ENCODE peak calls at places on chromosomes 1 and 21, in five cellular contexts. C is AG04450, I is tibial artery, Q is nephron progenitor cell, G is mesothelial cell of epicardium. H is an unnamed sample.

GRCh38 chr1:207097871-207098324 is 6.1 kb upstream of the C4BPA start:
- DNase-seq in G (no peak), I (no peak), C (no peak), Q (no peak), H (peak)

GRCh38 chr1:214384373-214385079 is 103.6 kb downstream of the SMYD2 start:
- DNase-seq in G (no peak), Q (no peak), I (no peak), C (no peak), H (no peak)

GRCh38 chr1:147647796-147648633 is 22.3 kb downstream of the ACP6 start:
- DNase-seq in C (no peak), I (no peak), Q (no peak), G (no peak), H (peak)

GRCh38 chr1:68516066-68516465 is 19.2 kb upstream of the DEPDC1 start:
- DNase-seq in I (no peak), Q (no peak), G (no peak), C (no peak), H (no peak)

GRCh38 chr21:34582506-34583150 is 32.3 kb downstream of the RCAN1 start:
- DNase-seq in G (peak), Q (peak), I (no peak), C (peak), H (peak)

GRCh38 chr1:8169364-8170058 is 143.4 kb upstream of the ERRFI1 start:
- DNase-seq in C (peak), I (peak), G (no peak), Q (no peak), H (peak)

GRCh38 chr1:154420961-154421924 is 16.1 kb downstream of the IL6R start:
- DNase-seq in I (no peak), Q (no peak), C (no peak), G (no peak), H (no peak)

GRCh38 chr1:27603320-27603961 is 503 bp downstream of the AHDC1 start:
- DNase-seq in Q (peak), G (no peak), I (peak), C (no peak), H (peak)

GRCh38 chr1:166988976-166989515 is at the start of gene MAEL:
- DNase-seq in C (no peak), Q (no peak), I (no peak), G (no peak), H (no peak)

GRCh38 chr1:21251773-21252471 is 38.3 kb downstream of the ECE1 start:
- DNase-seq in I (peak), G (no peak), C (peak), Q (no peak), H (peak)

GRCh38 chr1:228765543-228765942 is 30.3 kb downstream of the RHOU start:
- DNase-seq in G (no peak), I (no peak), Q (no peak), C (no peak), H (peak)

GRCh38 chr1:60073605-60074278 is at the start of gene C1orf87:
- DNase-seq in I (no peak), C (no peak), G (no peak), Q (peak), H (no peak)

GRCh38 chr1:43898981-43899380 is 34.6 kb upstream of the ARTN start:
- DNase-seq in G (no peak), Q (no peak), I (no peak), C (no peak), H (no peak)

GRCh38 chr1:227218870-227219578 is 99.3 kb downstream of the CDC42BPA start:
- DNase-seq in I (no peak), Q (no peak), C (no peak), G (no peak), H (no peak)

GRCh38 chr1:209349372-209350324 is 233.9 kb upstream of the CAMK1G start:
- DNase-seq in I (no peak), C (no peak), Q (peak), G (peak), H (no peak)

GRCh38 chr1:211378844-211379243 is 52.2 kb downstream of the TRAF5 start:
- DNase-seq in C (no peak), G (no peak), Q (no peak), I (no peak), H (peak)

GRCh38 chr21:39048064-39048463 is 135.2 kb downstream of the PSMG1 start:
- DNase-seq in I (no peak), G (no peak), Q (peak), C (no peak), H (no peak)

GRCh38 chr1:85229574-85230097 is 28.8 kb upstream of the SYDE2 start:
- DNase-seq in I (no peak), G (no peak), C (no peak), Q (no peak), H (no peak)

GRCh38 chr1:31507221-31507620 is 69.1 kb upstream of the TINAGL1 start:
- DNase-seq in I (no peak), C (no peak), Q (no peak), G (no peak), H (no peak)

GRCh38 chr1:234123867-234124266 is 219.4 kb downstream of the SLC35F3 start:
- DNase-seq in C (no peak), Q (no peak), G (no peak), I (no peak), H (no peak)

GRCh38 chr21:42660118-42660470 is 6.7 kb downstream of the PDE9A start:
- DNase-seq in G (no peak), Q (no peak), I (no peak), C (no peak), H (no peak)

GRCh38 chr1:29260531-29260930 is 24.2 kb downstream of the PTPRU start:
- DNase-seq in I (no peak), G (no peak), C (no peak), Q (no peak), H (no peak)

GRCh38 chr1:15141933-15142647 is 11.5 kb upstream of the TMEM51 start:
- DNase-seq in I (no peak), Q (no peak), C (no peak), G (no peak), H (no peak)

GRCh38 chr1:50658421-50659076 is 235.3 kb upstream of the DMRTA2 start:
- DNase-seq in Q (no peak), I (no peak), C (no peak), G (no peak), H (no peak)

GRCh38 chr1:94045465-94046056 is 75.4 kb downstream of the ABCA4 start:
- DNase-seq in C (peak), I (peak), G (peak), Q (peak), H (peak)

GRCh38 chr21:25571726-25572121 is 35.6 kb downstream of the MRPL39 start:
- DNase-seq in G (no peak), Q (no peak), I (no peak), C (no peak), H (no peak)

GRCh38 chr1:74396942-74397341 is 115.5 kb downstream of the LRRC53 start:
- DNase-seq in C (no peak), G (no peak), I (peak), Q (peak), H (no peak)

GRCh38 chr1:41758904-41759548 is 159.7 kb downstream of the HIVEP3 start:
- DNase-seq in G (no peak), C (no peak), Q (no peak), I (no peak), H (no peak)

GRCh38 chr1:227899820-227900449 is 47.8 kb downstream of the WNT9A start:
- DNase-seq in I (peak), Q (peak), C (no peak), G (peak), H (peak)

GRCh38 chr1:229651546-229651945 is 25.5 kb downstream of the URB2 start:
- DNase-seq in C (no peak), Q (no peak), I (no peak), G (no peak), H (no peak)

GRCh38 chr1:108041360-108042143 is 76.6 kb upstream of the VAV3 start:
- DNase-seq in I (no peak), C (no peak), Q (no peak), G (no peak), H (peak)

GRCh38 chr1:119948342-119949214 is 52.3 kb upstream of the ADAM30 start:
- DNase-seq in C (peak), G (peak), Q (peak), I (peak), H (peak)

GRCh38 chr1:47894718-47895393 is 102.3 kb downstream of the TRABD2B start:
- DNase-seq in G (no peak), I (peak), C (no peak), Q (peak), H (no peak)

GRCh38 chr1:201708085-201708512 is 120.9 kb upstream of the IPO9 start:
- DNase-seq in G (no peak), Q (no peak), I (no peak), C (peak), H (no peak)

GRCh38 chr1:39394598-39394997 is 96.8 kb upstream of the BMP8A start:
- DNase-seq in C (no peak), I (no peak), G (no peak), Q (no peak), H (peak)

GRCh38 chr1:220335668-220336067 is 63.4 kb upstream of the RAB3GAP2 start:
- DNase-seq in I (no peak), Q (no peak), C (no peak), G (no peak), H (no peak)

DNA sequence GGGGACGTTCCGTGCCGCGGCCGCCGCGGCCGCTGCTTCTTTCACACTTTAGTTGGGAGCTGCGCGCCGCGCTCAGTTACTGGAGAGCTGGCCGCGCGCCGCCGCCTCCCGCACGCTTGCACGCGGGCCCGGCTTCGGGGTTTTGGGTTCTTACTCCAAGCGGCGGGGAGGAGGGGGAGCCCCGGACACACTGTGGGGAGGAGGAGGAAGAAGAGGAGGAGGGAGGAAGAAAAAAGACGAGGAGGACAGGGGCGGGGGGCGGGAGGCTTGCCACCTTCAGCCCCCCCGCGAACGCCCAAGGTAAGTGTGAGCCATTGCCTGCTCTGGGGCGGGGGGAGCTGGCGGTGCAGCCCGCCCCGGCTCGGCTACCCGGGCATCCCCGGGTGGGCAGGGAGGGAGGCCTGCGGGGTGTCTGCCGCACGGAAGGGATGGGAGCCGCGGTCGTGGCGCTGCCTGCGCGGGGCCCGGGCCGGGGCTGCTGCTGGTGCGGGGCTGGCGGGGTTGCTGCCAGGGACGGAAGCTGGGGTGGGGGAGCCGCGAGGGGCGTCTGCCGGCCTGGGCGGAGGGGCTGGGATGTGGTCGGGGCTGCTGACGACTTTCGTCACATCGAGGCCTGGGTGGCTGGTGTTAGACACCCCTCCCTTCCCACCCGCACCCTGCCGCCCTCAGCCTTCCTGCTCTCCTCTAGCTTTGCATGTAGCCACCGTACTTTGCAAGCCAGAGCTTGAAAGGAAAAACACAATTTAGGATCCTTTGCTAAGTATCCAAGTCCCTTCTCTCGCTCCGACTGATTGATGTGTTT is 441 bp downstream of the C1orf21 start:
- DNase-seq in G (peak), Q (peak), I (peak), C (no peak), H (peak)
- TF ChIP-seq CTCF in G (no peak), Q (no peak), I (no peak), C (no peak), H (no peak)

DNA sequence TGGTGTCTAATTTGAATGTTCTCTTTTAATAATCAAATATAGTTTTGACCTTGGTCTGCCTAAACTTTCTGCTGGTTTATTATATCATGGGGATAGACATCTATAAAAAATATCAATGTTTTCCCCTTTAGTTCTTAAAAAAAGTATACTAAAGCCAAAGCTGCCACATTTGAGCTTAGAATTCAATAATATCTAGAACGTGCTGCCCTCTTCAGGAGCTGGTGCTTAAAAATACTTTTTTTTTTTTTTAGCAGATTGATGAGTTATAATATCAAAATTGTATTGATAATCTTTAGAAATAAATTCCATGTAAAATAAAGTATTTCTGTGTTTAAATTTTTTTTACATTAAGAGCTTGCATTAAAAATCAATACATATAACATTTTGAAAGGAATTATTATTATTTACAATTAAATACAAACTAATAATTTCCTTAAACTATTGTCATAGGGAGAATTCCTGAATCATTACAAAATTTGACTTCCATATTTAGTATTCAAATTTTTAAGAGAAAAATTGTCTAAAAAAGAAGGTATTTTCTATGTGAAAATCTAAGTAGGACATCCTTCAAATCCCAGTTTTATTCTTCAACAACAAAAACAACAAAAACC is 40.1 kb upstream of the ADGRL2 start:
- DNase-seq in G (no peak), Q (no peak), I (no peak), C (peak), H (no peak)
- TF ChIP-seq CTCF in G (no peak), Q (no peak), I (peak), C (peak), H (peak)

GRCh38 chr1:38015978-38016640 is 3.6 kb downstream of the UTP11 start:
- DNase-seq in C (no peak), Q (no peak), I (no peak), G (no peak), H (no peak)

GRCh38 chr1:38013027-38013588 is 574 bp downstream of the UTP11 start:
- DNase-seq in I (no peak), G (no peak), Q (no peak), C (no peak), H (no peak)

GRCh38 chr1:38009841-38010180 is 2.7 kb upstream of the UTP11 start:
- DNase-seq in I (no peak), Q (no peak), G (no peak), C (no peak), H (no peak)

GRCh38 chr1:38014724-38015424 is 2.3 kb downstream of the UTP11 start:
- DNase-seq in G (no peak), I (no peak), Q (no peak), C (no peak), H (no peak)

GRCh38 chr1:38014171-38014570 is 1.6 kb downstream of the UTP11 start:
- DNase-seq in G (no peak), Q (no peak), C (no peak), I (no peak), H (no peak)
- TF ChIP-seq CTCF in G (no peak), Q (no peak), C (peak), I (no peak), H (no peak)

GRCh38 chr1:152479792-152480595 is 30.6 kb upstream of the LCE5A start:
- DNase-seq in G (no peak), C (no peak), Q (peak), I (no peak), H (peak)
- TF ChIP-seq CTCF in G (peak), C (peak), Q (no peak), I (no peak), H (peak)

DNA sequence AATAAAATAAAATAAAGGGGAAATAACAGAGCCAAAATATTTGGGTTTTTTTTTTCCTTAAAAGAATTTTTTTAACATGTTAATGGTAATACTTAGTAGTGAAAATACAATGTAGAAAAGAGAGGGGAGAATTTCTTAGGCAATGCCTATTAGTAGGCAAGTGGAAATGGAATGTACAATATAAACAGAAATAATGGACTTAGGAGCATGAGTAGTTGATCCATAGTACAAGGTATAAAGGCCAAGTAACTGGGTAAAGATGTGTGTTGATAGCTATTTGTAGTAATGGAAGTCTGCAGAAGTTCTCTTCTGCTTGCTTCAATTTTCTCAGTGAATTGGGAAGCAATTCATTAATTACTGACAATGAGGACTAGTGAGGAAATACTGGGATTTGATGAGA is 34.4 kb downstream of the TESK2 start:
- DNase-seq in I (no peak), G (no peak), C (no peak), Q (no peak), H (no peak)
- TF ChIP-seq CTCF in I (no peak), G (no peak), C (no peak), Q (no peak), H (no peak)

GRCh38 chr1:145964328-145965118 is at the start of the genes ANKRD34A and POLR3GL:
- DNase-seq in I (peak), G (peak), Q (peak), C (peak), H (peak)
- TF ChIP-seq CTCF in I (no peak), G (no peak), Q (no peak), C (peak), H (no peak)

DNA sequence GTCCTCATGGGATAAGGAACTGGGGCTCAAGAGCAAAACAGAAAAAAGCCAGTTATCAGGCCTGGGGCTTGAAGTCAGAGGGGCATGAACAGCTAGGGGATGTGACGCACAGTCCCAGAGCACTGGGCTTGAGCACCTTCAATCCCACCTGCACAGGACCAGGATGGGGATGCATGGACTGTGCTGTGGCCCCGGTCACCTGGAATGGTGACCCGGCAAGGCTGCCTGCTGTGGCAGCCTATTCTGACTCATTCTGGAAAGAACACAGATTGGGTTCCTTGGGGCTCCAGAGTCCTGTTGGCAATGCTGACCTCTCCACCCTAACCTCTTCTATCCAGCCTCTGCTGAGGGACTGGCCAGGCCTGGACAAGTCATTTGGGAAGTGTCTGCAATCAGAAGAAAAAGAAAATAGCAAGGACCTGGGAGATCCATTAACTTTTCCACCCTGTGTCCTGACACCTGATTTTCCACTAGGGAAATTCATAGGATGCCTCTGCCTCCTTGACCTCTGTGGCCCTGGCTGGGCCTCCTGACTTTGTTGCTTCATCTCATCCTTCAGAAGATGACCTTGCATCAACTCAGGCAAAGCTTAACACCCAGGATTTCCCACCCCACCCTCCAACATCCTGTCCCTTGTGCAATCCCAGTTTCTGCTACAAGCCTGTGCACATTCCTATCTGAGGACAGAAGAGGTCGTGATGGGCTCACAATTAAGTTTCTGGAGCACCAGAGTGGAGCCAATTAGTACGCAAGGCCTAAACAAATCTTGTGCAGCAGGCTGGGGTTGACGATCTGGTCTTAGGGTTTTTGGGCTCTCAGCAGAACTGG is 17.9 kb upstream of the FMOD start:
- DNase-seq in Q (no peak), C (no peak), G (no peak), I (peak), H (no peak)
- TF ChIP-seq CTCF in Q (no peak), C (peak), G (no peak), I (peak), H (no peak)

GRCh38 chr1:53715478-53715877 is 23.5 kb downstream of the GLIS1 start:
- DNase-seq in C (no peak), Q (peak), I (no peak), G (peak), H (peak)
- TF ChIP-seq CTCF in C (peak), Q (peak), I (no peak), G (no peak), H (no peak)

DNA sequence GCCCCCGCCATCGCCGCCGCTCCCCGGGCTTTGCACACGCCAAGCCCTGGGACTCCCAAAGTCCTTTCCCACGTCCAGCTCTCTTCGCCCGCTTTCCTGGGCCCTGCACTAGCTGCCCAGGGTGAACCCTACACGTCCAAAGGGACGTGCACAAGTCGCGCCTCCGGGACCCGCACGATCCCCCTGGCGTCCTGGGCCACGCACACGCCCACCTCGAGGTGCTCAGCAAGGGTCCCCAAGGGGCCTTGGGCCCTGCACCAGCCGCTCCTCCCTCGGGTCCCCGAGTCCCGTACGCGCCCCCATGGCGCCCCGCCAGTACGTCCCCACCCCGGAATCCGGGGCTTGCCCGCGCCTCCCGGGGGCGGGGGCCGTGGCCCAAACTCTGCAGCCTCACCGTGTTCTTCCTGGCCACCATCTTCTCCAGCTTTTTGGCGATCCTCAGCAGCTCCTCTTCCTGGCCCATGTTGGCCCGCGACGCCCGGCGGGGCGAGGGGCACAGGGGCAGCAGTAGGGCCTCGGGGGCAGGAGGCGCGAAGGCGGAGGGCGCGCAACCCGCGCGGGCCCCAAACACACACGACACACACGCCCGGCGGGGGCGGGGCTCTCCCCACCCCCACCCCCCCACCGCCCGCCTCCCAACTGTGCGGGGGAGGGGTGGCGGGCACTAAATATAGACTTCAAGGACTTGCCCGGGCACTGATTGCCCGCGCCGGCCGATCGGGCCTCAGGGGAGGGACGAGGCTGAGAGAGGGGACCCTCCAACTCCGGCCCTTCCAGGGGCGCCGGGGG is at the start of gene TCEA3:
- DNase-seq in Q (peak), I (no peak), C (no peak), G (peak), H (peak)
- TF ChIP-seq CTCF in Q (no peak), I (no peak), C (no peak), G (no peak), H (no peak)